ENCODE peak calls at places on chromosomes 11 and 22, in four cellular contexts. B is choroid plexus epithelial cell, H is colonic mucosa, V is heart right ventricle. P is an unnamed sample.

GRCh38 chr11:112174789-112175595 is at the start of gene BCO2:
- DNase-seq in H (peak), V (peak), B (peak), P (peak)

GRCh38 chr11:57251491-57252104 is 14.5 kb upstream of the APLNR start:
- DNase-seq in H (no peak), B (peak), V (no peak), P (peak)

GRCh38 chr22:32637951-32638350 is 163.3 kb downstream of the FBXO7 start:
- DNase-seq in B (no peak), H (no peak), V (no peak), P (no peak)

GRCh38 chr11:76836613-76837291 is 24.0 kb upstream of the ACER3 start:
- DNase-seq in B (no peak), V (no peak), H (peak), P (no peak)

GRCh38 chr11:128555606-128556005 is 31.8 kb downstream of the ETS1 start:
- DNase-seq in B (peak), V (no peak), H (no peak), P (peak)

GRCh38 chr11:64152841-64153691 is 12.8 kb downstream of the MACROD1 start:
- DNase-seq in H (peak), B (peak), V (peak), P (peak)

GRCh38 chr11:777288-778255 is at the start of gene GATD1:
- DNase-seq in V (peak), H (peak), B (peak), P (peak)

GRCh38 chr11:119832536-119832935 is 103.5 kb upstream of the NECTIN1 start:
- DNase-seq in V (peak), B (peak), H (peak), P (peak)

GRCh38 chr11:27254744-27255446 is 108.1 kb downstream of the CCDC34 start:
- DNase-seq in H (no peak), B (peak), V (no peak), P (peak)

GRCh38 chr11:111840143-111840542 is 31.2 kb downstream of the ALG9 start:
- DNase-seq in V (no peak), B (peak), H (no peak), P (peak)

GRCh38 chr11:120334894-120335462 is 1.2 kb upstream of the ARHGEF12 start:
- DNase-seq in B (peak), H (peak), V (peak), P (peak)

GRCh38 chr11:2780850-2781412 is 81.1 kb upstream of the KCNQ1OT1 start:
- DNase-seq in B (no peak), V (peak), H (no peak), P (no peak)

GRCh38 chr22:25388866-25389540 is 169.6 kb downstream of the CRYBB2 start:
- DNase-seq in B (no peak), V (no peak), H (no peak), P (no peak)

GRCh38 chr11:113690619-113691569 is 15.2 kb downstream of the TMPRSS5 start:
- DNase-seq in H (peak), B (peak), V (no peak), P (no peak)
- TF ChIP-seq CTCF in H (peak), B (peak), V (peak), P (peak)

GRCh38 chr11:11876458-11876857 is 34.7 kb downstream of the USP47 start:
- DNase-seq in V (no peak), B (peak), H (no peak), P (no peak)
- TF ChIP-seq CTCF in V (no peak), B (peak), H (no peak), P (peak)

GRCh38 chr11:117606211-117606610 is 190.8 kb downstream of the DSCAML1 start:
- DNase-seq in H (no peak), V (no peak), B (no peak), P (no peak)
- TF ChIP-seq CTCF in H (no peak), V (no peak), B (no peak), P (no peak)

GRCh38 chr11:102367364-102367763 is 20.4 kb downstream of the BIRC2 start:
- DNase-seq in V (no peak), H (no peak), B (peak), P (peak)
- TF ChIP-seq CTCF in V (peak), H (no peak), B (peak), P (peak)